ENCODE peak calls at places on chromosomes 2 and 18, in four cellular contexts. S is psoas muscle, V is kidney, R is ovary. Y is an unnamed sample.

GRCh38 chr2:73897240-73897583 is 4.4 kb downstream of the ACTG2 start:
- DNase-seq in S (no peak), V (no peak), R (no peak), Y (no peak)

GRCh38 chr2:230925879-230926765 is 1.1 kb upstream of the GPR55 start:
- DNase-seq in S (no peak), V (no peak), R (no peak), Y (no peak)

GRCh38 chr18:78430171-78430857 is 549.3 kb upstream of the SALL3 start:
- DNase-seq in S (no peak), V (no peak), R (no peak), Y (no peak)

GRCh38 chr2:241315879-241316700 is at the start of gene SEPTIN2:
- DNase-seq in S (no peak), V (peak; percentile 96), R (no peak), Y (no peak)

GRCh38 chr2:30664761-30665358 is 142.4 kb downstream of the CAPN13 start:
- DNase-seq in S (no peak), V (no peak), R (no peak), Y (no peak)

GRCh38 chr2:77807531-77808215 is 285.5 kb upstream of the LRRTM4 start:
- DNase-seq in S (no peak), V (no peak), R (no peak), Y (no peak)

GRCh38 chr2:65055427-65056214 is 595 bp upstream of the CEP68 start:
- DNase-seq in S (no peak), V (peak; percentile 92), R (no peak), Y (no peak)

GRCh38 chr2:128498086-128498485 is 179.4 kb upstream of the HS6ST1 start:
- DNase-seq in S (no peak), V (no peak), R (no peak), Y (no peak)

GRCh38 chr2:159904127-159904564 is 106.1 kb upstream of the CD302 start:
- DNase-seq in S (no peak), V (peak; percentile 82), R (no peak), Y (no peak)

GRCh38 chr2:69208023-69208595 is 178.9 kb downstream of the GFPT1 start:
- DNase-seq in S (no peak), V (no peak), R (no peak), Y (no peak)

GRCh38 chr18:44792456-44793080 is 111.9 kb downstream of the SETBP1 start:
- DNase-seq in S (no peak), V (no peak), R (no peak), Y (no peak)

GRCh38 chr18:39591647-39592046 is 2026.0 kb upstream of the CELF4 start:
- DNase-seq in S (no peak), V (no peak), R (no peak), Y (no peak)

GRCh38 chr2:218230882-218231281 is 13.9 kb downstream of the ARPC2 start:
- DNase-seq in S (no peak), V (no peak), R (no peak), Y (no peak)

GRCh38 chr2:218852911-218853667 is 6.5 kb upstream of the WNT6 start:
- DNase-seq in S (peak; percentile 75), V (no peak), R (no peak), Y (no peak)

GRCh38 chr18:61575419-61575818 is 242.2 kb downstream of the CDH20 start:
- DNase-seq in S (no peak), V (no peak), R (no peak), Y (no peak)
- H3K27ac ChIP-seq in S (no peak overlapping the region), V (no peak overlapping the region), R (no peak overlapping the region), Y (no peak overlapping the region)

GRCh38 chr2:135785032-135785431 is 43.4 kb downstream of the UBXN4 start:
- DNase-seq in S (no peak), V (no peak), R (no peak), Y (no peak)
- H3K36me3 ChIP-seq in S (peaks cover 83% of the 10 kb centered on the region), V (peaks cover 25% of the 10 kb centered on the region), R (no peaks in the 10 kb centered on the region), Y (no peaks in the 10 kb centered on the region)

DNA sequence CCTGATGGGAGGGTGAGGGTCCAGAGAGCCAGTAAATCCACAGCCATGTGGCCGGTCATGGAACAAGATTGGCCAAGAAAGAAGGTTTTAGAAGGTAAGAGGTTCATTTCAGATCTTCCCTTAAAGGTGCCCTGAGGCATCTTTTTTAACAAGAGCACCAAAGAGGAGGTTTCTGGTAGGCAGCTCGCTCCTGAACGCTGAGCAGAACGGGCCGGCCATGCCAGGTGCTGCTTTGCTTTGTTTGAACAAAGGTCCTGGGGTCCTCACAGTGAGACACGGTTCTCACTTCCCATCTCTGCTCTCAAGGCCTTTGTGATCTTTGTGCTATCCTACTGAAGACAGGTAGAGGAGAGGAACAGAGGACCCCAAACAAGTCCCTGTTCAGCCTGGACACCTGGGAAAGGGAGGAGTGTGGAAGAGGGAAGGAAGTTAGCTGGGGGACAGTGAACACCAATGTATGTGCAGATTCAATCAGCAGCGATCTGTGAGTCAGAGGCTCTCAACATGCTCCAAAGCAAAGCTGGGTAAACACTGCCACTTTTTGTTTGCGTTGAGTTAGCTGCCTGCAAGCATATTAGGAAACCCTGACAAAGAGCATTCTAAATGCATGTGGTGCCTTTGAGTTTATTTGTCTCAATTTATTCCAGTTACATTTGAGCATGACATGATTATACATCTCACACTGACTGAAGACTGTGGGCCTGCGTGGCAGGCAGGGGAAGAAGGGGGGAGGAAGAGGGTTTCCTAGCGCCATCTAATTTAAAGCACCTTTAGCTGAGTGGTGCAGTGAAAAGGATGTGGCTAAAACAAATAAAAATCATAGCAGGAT is 102.4 kb downstream of the ASB1 start:
- DNase-seq in S (no peak), V (peak; percentile 29), R (no peak), Y (no peak)
- H3K4me3 ChIP-seq in S (no peak overlapping the region), V (no peak overlapping the region), R (no peak overlapping the region), Y (no peak overlapping the region)

GRCh38 chr18:56565059-56565458 is 73.3 kb downstream of the TXNL1 start:
- DNase-seq in S (no peak), V (no peak), R (no peak), Y (no peak)
- H3K27ac ChIP-seq in S (no peak overlapping the region), V (no peak overlapping the region), R (no peak overlapping the region), Y (peak overlapping the region; percentile 31)

DNA sequence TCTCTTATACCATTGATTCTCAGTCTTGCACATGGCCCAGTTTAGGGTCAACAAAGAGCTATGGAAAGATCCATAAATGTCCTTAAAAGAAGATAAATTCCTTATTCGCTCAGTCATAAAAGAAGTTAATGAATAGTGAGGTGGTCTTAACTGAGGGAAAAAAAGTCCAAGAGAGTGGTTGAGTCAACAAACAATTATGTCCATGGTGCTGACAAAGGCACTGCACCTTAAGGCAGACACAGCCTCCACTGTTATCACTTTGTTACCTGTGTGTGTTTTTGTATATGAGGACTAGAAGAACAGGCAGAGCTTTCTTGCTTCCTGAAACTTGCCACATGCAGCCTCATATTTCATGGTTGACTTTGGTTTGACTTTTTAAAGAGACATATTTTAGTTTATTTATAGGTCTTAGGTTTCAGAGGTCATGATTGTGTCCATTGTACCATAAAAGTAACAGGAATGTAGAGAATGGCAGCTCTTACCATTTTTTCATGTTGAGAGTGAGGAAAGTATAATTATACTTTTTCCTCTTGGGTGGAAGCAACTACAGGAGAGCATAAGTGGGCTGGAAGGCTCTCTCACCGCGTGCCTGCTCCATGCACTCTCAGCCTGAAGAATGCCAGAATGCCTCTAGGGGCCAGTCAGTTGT is 93.6 kb downstream of the XRCC5 start:
- DNase-seq in S (no peak), V (no peak), R (no peak), Y (no peak)
- H3K36me3 ChIP-seq in S (peaks cover 96% of the 10 kb centered on the region), V (peaks cover 59% of the 10 kb centered on the region), R (no peaks in the 10 kb centered on the region), Y (no peaks in the 10 kb centered on the region)

Y was measured in uterus.